ENCODE peak calls at places on chromosome 4, in four cellular contexts. One of them, this sample, is unnamed.

GRCh38 chr4:68773699-68774098 is 42.1 kb upstream of the UGT2B10 start:
- DNase-seq in left ventricle myocardium inferior: no peak
- DNase-seq in CD4-positive, alpha-beta T cell: no peak
- DNase-seq in breast epithelium: no peak
- DNase-seq in this sample: no peak

GRCh38 chr4:11214281-11214680 is 214.4 kb downstream of the HS3ST1 start:
- DNase-seq in left ventricle myocardium inferior: no peak
- DNase-seq in CD4-positive, alpha-beta T cell: no peak
- DNase-seq in breast epithelium: no peak
- DNase-seq in this sample: no peak

GRCh38 chr4:1872918-1873269 is 1.7 kb downstream of the NSD2 start:
- DNase-seq in left ventricle myocardium inferior: no peak
- DNase-seq in CD4-positive, alpha-beta T cell: no peak
- DNase-seq in breast epithelium: no peak
- DNase-seq in this sample: no peak

GRCh38 chr4:98293089-98293887 is 32.1 kb downstream of the RAP1GDS1 start:
- DNase-seq in left ventricle myocardium inferior: no peak
- DNase-seq in CD4-positive, alpha-beta T cell: no peak
- DNase-seq in breast epithelium: no peak
- DNase-seq in this sample: no peak

GRCh38 chr4:113744667-113745241 is 16.8 kb downstream of the CAMK2D start:
- DNase-seq in left ventricle myocardium inferior: no peak
- DNase-seq in CD4-positive, alpha-beta T cell: no peak
- DNase-seq in breast epithelium: no peak
- DNase-seq in this sample: no peak

GRCh38 chr4:173243321-173243720 is 74.7 kb downstream of the GALNT7 start:
- DNase-seq in left ventricle myocardium inferior: no peak
- DNase-seq in CD4-positive, alpha-beta T cell: no peak
- DNase-seq in breast epithelium: no peak
- DNase-seq in this sample: peak

GRCh38 chr4:112119358-112119783 is 25.9 kb upstream of the FAM241A start:
- DNase-seq in left ventricle myocardium inferior: no peak
- DNase-seq in CD4-positive, alpha-beta T cell: no peak
- DNase-seq in breast epithelium: no peak
- DNase-seq in this sample: no peak

GRCh38 chr4:6641164-6641970 is 882 bp downstream of the MRFAP1 start:
- DNase-seq in left ventricle myocardium inferior: peak
- DNase-seq in CD4-positive, alpha-beta T cell: peak
- DNase-seq in breast epithelium: peak
- DNase-seq in this sample: peak

GRCh38 chr4:125538670-125539069 is 223.9 kb downstream of the FAT4 start:
- DNase-seq in left ventricle myocardium inferior: no peak
- DNase-seq in CD4-positive, alpha-beta T cell: no peak
- DNase-seq in breast epithelium: no peak
- DNase-seq in this sample: no peak

GRCh38 chr4:1927675-1928074 is 56.5 kb downstream of the NSD2 start:
- DNase-seq in left ventricle myocardium inferior: no peak
- DNase-seq in CD4-positive, alpha-beta T cell: no peak
- DNase-seq in breast epithelium: no peak
- DNase-seq in this sample: no peak

GRCh38 chr4:153137168-153137567 is 67.1 kb upstream of the TRIM2 start:
- DNase-seq in left ventricle myocardium inferior: no peak
- DNase-seq in CD4-positive, alpha-beta T cell: no peak
- DNase-seq in breast epithelium: no peak
- DNase-seq in this sample: no peak

GRCh38 chr4:28449080-28449479 is 1588.4 kb downstream of the STIM2 start:
- DNase-seq in left ventricle myocardium inferior: no peak
- DNase-seq in CD4-positive, alpha-beta T cell: no peak
- DNase-seq in breast epithelium: no peak
- DNase-seq in this sample: no peak

GRCh38 chr4:168304744-168305459 is 13.7 kb downstream of the DDX60 start:
- DNase-seq in left ventricle myocardium inferior: no peak
- DNase-seq in CD4-positive, alpha-beta T cell: no peak
- DNase-seq in breast epithelium: no peak
- DNase-seq in this sample: no peak

GRCh38 chr4:77418333-77418732 is 187.3 kb upstream of the CXCL13 start:
- DNase-seq in left ventricle myocardium inferior: no peak
- DNase-seq in CD4-positive, alpha-beta T cell: no peak
- DNase-seq in breast epithelium: no peak
- DNase-seq in this sample: no peak

GRCh38 chr4:122038896-122039295 is 87.0 kb upstream of the TRPC3 start:
- DNase-seq in left ventricle myocardium inferior: no peak
- DNase-seq in CD4-positive, alpha-beta T cell: no peak
- DNase-seq in breast epithelium: no peak
- DNase-seq in this sample: no peak

GRCh38 chr4:14744346-14744745 is 257.9 kb upstream of the CPEB2 start:
- DNase-seq in left ventricle myocardium inferior: no peak
- DNase-seq in CD4-positive, alpha-beta T cell: no peak
- DNase-seq in breast epithelium: no peak
- DNase-seq in this sample: no peak

GRCh38 chr4:140603286-140603685 is 34.5 kb upstream of the UCP1 start:
- DNase-seq in left ventricle myocardium inferior: no peak
- DNase-seq in CD4-positive, alpha-beta T cell: no peak
- DNase-seq in breast epithelium: no peak
- DNase-seq in this sample: no peak

GRCh38 chr4:64960516-64960915 is 551.3 kb upstream of the TECRL start:
- DNase-seq in left ventricle myocardium inferior: no peak
- DNase-seq in CD4-positive, alpha-beta T cell: no peak
- DNase-seq in breast epithelium: no peak
- DNase-seq in this sample: no peak

GRCh38 chr4:95142877-95143412 is 385.2 kb downstream of the BMPR1B start:
- DNase-seq in left ventricle myocardium inferior: no peak
- DNase-seq in CD4-positive, alpha-beta T cell: no peak
- DNase-seq in breast epithelium: no peak
- DNase-seq in this sample: no peak

GRCh38 chr4:183908284-183908683 is 3.2 kb downstream of the STOX2 start:
- DNase-seq in left ventricle myocardium inferior: no peak
- DNase-seq in CD4-positive, alpha-beta T cell: no peak
- DNase-seq in breast epithelium: no peak
- DNase-seq in this sample: no peak
- H3K27ac ChIP-seq in left ventricle myocardium inferior: no peak
- H3K27ac ChIP-seq in CD4-positive, alpha-beta T cell: no peak
- H3K27ac ChIP-seq in breast epithelium: no peak
- H3K27ac ChIP-seq in this sample: no peak

GRCh38 chr4:42654606-42655005 is 2.3 kb downstream of the ATP8A1 start:
- DNase-seq in left ventricle myocardium inferior: no peak
- DNase-seq in CD4-positive, alpha-beta T cell: no peak
- DNase-seq in breast epithelium: no peak
- DNase-seq in this sample: peak

GRCh38 chr4:42656736-42656985 is 244 bp downstream of the ATP8A1 start:
- DNase-seq in left ventricle myocardium inferior: no peak
- DNase-seq in CD4-positive, alpha-beta T cell: no peak
- DNase-seq in breast epithelium: no peak
- DNase-seq in this sample: no peak

GRCh38 chr4:42656986-42657792 is at the start of gene ATP8A1:
- DNase-seq in left ventricle myocardium inferior: peak
- DNase-seq in CD4-positive, alpha-beta T cell: peak
- DNase-seq in breast epithelium: peak
- DNase-seq in this sample: peak

GRCh38 chr4:42655248-42655647 is 1.7 kb downstream of the ATP8A1 start:
- DNase-seq in left ventricle myocardium inferior: no peak
- DNase-seq in CD4-positive, alpha-beta T cell: no peak
- DNase-seq in breast epithelium: no peak
- DNase-seq in this sample: no peak

DNA sequence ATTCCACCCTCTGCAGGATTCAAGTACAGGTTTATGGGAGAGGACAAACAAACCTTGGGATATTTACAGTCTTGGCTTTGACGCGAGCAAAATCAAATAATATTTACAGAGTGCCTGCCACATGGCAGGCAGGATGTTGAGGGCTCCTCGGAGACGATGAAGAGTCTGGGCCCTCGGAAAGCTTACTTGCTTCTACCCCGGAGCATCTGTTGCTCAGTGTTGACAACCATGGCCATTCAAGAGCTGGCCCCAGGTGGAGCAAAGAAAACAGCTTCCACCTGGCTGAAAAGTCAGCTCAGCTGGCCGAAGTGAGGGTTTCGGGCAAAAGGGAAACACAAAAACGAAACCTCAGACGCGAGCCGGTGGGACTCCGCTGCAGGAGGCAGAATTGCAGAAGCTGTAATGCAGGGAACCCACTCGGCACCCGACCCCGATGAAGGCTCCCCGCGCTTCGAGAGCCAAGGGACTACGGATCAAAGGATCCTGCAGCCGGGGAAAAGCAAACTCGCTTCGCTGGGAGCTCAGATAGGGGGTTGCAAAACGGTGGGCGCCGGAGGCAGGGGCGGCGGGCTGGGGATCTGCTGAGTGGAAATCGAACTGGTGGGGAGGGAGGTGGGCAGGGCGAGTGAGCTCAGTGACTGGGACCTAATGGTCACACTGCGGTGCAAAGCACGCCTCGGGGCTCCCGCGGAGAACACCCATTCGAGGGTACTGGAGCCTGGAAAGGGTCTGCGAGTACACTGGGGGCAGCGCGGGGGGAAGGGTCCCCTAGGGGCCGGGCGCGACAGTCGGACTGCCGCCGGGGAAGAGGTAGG is 777 bp downstream of the ATP8A1 start:
- DNase-seq in left ventricle myocardium inferior: peak
- DNase-seq in CD4-positive, alpha-beta T cell: peak
- DNase-seq in breast epithelium: peak
- DNase-seq in this sample: peak
- H3K27ac ChIP-seq in left ventricle myocardium inferior: peak
- H3K27ac ChIP-seq in CD4-positive, alpha-beta T cell: peak
- H3K27ac ChIP-seq in breast epithelium: peak
- H3K27ac ChIP-seq in this sample: peak

GRCh38 chr4:118942465-118942864 is 53.8 kb downstream of the SYNPO2 start:
- DNase-seq in left ventricle myocardium inferior: no peak
- DNase-seq in CD4-positive, alpha-beta T cell: no peak
- DNase-seq in breast epithelium: no peak
- DNase-seq in this sample: peak

GRCh38 chr4:118941799-118942198 is 53.1 kb downstream of the SYNPO2 start:
- DNase-seq in left ventricle myocardium inferior: no peak
- DNase-seq in CD4-positive, alpha-beta T cell: no peak
- DNase-seq in breast epithelium: no peak
- DNase-seq in this sample: no peak

GRCh38 chr4:118936406-118936805 is 47.8 kb downstream of the SYNPO2 start:
- DNase-seq in left ventricle myocardium inferior: no peak
- DNase-seq in CD4-positive, alpha-beta T cell: no peak
- DNase-seq in breast epithelium: no peak
- DNase-seq in this sample: no peak

GRCh38 chr4:118939169-118939779 is 50.6 kb downstream of the SYNPO2 start:
- DNase-seq in left ventricle myocardium inferior: no peak
- DNase-seq in CD4-positive, alpha-beta T cell: no peak
- DNase-seq in breast epithelium: no peak
- DNase-seq in this sample: peak

DNA sequence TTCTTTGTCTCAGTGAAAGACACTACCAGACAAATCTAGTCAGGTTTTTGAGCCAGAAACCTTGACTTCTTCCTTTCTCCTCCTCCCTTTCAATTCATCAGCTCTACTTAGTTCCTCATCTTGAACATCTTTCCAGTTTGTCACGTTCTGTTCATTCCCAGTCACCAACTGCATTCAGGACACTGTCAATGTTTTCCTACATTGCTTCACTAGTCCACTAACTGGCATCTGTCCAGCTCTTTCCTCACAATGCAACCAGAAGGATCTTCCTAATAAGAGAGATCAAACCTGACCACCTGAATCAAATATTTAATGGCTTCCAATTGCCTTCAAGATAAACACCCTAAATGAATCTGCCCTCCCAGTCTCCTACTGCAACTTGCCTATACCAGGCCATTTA is 52.5 kb downstream of the SYNPO2 start:
- DNase-seq in left ventricle myocardium inferior: no peak
- DNase-seq in CD4-positive, alpha-beta T cell: no peak
- DNase-seq in breast epithelium: no peak
- DNase-seq in this sample: peak
- H3K27ac ChIP-seq in left ventricle myocardium inferior: peak
- H3K27ac ChIP-seq in CD4-positive, alpha-beta T cell: no peak
- H3K27ac ChIP-seq in breast epithelium: peak
- H3K27ac ChIP-seq in this sample: peak

GRCh38 chr4:41257257-41257900 is 651 bp downstream of the UCHL1 start:
- DNase-seq in left ventricle myocardium inferior: peak
- DNase-seq in CD4-positive, alpha-beta T cell: no peak
- DNase-seq in breast epithelium: no peak
- DNase-seq in this sample: peak

GRCh38 chr4:41256131-41256739 is 493 bp upstream of the UCHL1 start:
- DNase-seq in left ventricle myocardium inferior: no peak
- DNase-seq in CD4-positive, alpha-beta T cell: no peak
- DNase-seq in breast epithelium: no peak
- DNase-seq in this sample: no peak

GRCh38 chr4:41257901-41258300 is 1.2 kb downstream of the UCHL1 start:
- DNase-seq in left ventricle myocardium inferior: no peak
- DNase-seq in CD4-positive, alpha-beta T cell: no peak
- DNase-seq in breast epithelium: no peak
- DNase-seq in this sample: no peak

GRCh38 chr4:41258783-41259182 is 2.1 kb downstream of the UCHL1 start:
- DNase-seq in left ventricle myocardium inferior: no peak
- DNase-seq in CD4-positive, alpha-beta T cell: no peak
- DNase-seq in breast epithelium: no peak
- DNase-seq in this sample: no peak

DNA sequence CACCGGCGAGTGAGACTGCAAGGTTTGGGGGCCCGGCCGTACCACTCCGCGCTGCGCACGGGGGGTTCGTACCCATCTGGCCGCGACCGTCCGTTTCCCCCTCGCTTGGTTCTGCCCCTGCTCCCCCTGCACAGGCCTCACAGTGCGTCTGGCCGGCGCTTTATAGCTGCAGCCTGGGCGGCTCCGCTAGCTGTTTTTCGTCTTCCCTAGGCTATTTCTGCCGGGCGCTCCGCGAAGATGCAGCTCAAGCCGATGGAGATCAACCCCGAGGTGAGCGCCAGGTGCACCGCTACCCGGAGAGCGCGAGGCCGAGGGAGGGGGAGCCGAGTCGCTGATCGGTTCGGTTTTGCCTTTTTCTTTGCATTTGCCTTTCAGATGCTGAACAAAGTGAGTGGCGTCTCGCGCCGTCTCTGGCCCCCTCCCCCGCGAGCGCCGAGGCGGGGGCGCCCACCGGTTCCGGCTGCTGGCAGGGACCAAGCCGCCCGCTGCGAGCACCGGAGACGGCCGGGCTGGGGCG is at the start of gene UCHL1:
- DNase-seq in left ventricle myocardium inferior: peak
- DNase-seq in CD4-positive, alpha-beta T cell: no peak
- DNase-seq in breast epithelium: no peak
- DNase-seq in this sample: no peak
- H3K27ac ChIP-seq in left ventricle myocardium inferior: no peak
- H3K27ac ChIP-seq in CD4-positive, alpha-beta T cell: no peak
- H3K27ac ChIP-seq in breast epithelium: no peak
- H3K27ac ChIP-seq in this sample: no peak

GRCh38 chr4:101005659-101006058 is 341.7 kb downstream of the PPP3CA start:
- DNase-seq in left ventricle myocardium inferior: no peak
- DNase-seq in CD4-positive, alpha-beta T cell: no peak
- DNase-seq in breast epithelium: no peak
- DNase-seq in this sample: no peak

GRCh38 chr4:100995671-100996070 is 351.7 kb downstream of the PPP3CA start:
- DNase-seq in left ventricle myocardium inferior: no peak
- DNase-seq in CD4-positive, alpha-beta T cell: no peak
- DNase-seq in breast epithelium: no peak
- DNase-seq in this sample: no peak

GRCh38 chr4:101000496-101000895 is 346.8 kb downstream of the PPP3CA start:
- DNase-seq in left ventricle myocardium inferior: no peak
- DNase-seq in CD4-positive, alpha-beta T cell: no peak
- DNase-seq in breast epithelium: no peak
- DNase-seq in this sample: no peak
- H3K27ac ChIP-seq in left ventricle myocardium inferior: no peak
- H3K27ac ChIP-seq in CD4-positive, alpha-beta T cell: no peak
- H3K27ac ChIP-seq in breast epithelium: no peak
- H3K27ac ChIP-seq in this sample: no peak